ENCODE peak calls at places on chromosomes 11 and 22, in ten cellular contexts. V, N, S, H, D, X, A, I, U and J are unnamed samples.

GRCh38 chr11:13227676-13228255 is 49.8 kb upstream of the BMAL1 start:
- DNase-seq in V (no peak), N (no peak), S (no peak), H (no peak), D (no peak), X (no peak), A (no peak), I (no peak), U (no peak), J (no peak)

GRCh38 chr11:34161812-34162506 is 56.5 kb downstream of the NAT10 start:
- DNase-seq in V (peak; percentile 25), N (no peak), S (no peak), H (no peak), D (peak; percentile 19), X (no peak), A (no peak), I (no peak), U (no peak), J (no peak)

GRCh38 chr22:40241200-40241763 is 63.6 kb downstream of the TNRC6B start:
- DNase-seq in V (no peak), N (no peak), S (no peak), H (no peak), D (no peak), X (no peak), A (no peak), I (no peak), U (no peak), J (no peak)

GRCh38 chr11:88421530-88421929 is 84.0 kb upstream of the CTSC start:
- DNase-seq in V (peak; percentile 37), N (no peak), S (no peak), H (no peak), D (no peak), X (no peak), A (no peak), I (no peak), U (peak; percentile 91), J (peak; percentile 16)

GRCh38 chr11:112322173-112322813 is 61.6 kb upstream of the PLET1 start:
- DNase-seq in V (no peak), N (no peak), S (no peak), H (no peak), D (no peak), X (no peak), A (no peak), I (no peak), U (no peak), J (no peak)

GRCh38 chr22:50267591-50268390 is 2.4 kb downstream of the MAPK11 start:
- DNase-seq in V (no peak), N (no peak), S (peak; percentile 75), H (no peak), D (peak; percentile 21), X (peak; percentile 83), A (peak; percentile 59), I (no peak), U (no peak), J (peak; percentile 86)

GRCh38 chr11:1845095-1845429 is 6.3 kb downstream of the TNNI2 start:
- DNase-seq in V (no peak), N (no peak), S (no peak), H (no peak), D (no peak), X (no peak), A (no peak), I (no peak), U (no peak), J (no peak)

GRCh38 chr11:534197-534591 is 1.2 kb downstream of the HRAS start:
- DNase-seq in V (no peak), N (no peak), S (peak; percentile 20), H (no peak), D (no peak), X (no peak), A (no peak), I (no peak), U (no peak), J (no peak)

GRCh38 chr11:18692941-18693760 is 5.4 kb upstream of the TMEM86A start:
- DNase-seq in V (no peak), N (no peak), S (no peak), H (no peak), D (no peak), X (no peak), A (no peak), I (no peak), U (no peak), J (no peak)

GRCh38 chr22:31987180-31987579 is 42.8 kb downstream of the YWHAH start:
- DNase-seq in V (no peak), N (no peak), S (no peak), H (no peak), D (no peak), X (no peak), A (no peak), I (no peak), U (no peak), J (no peak)

GRCh38 chr11:72589802-72590761 is 84.1 kb downstream of the PDE2A start:
- DNase-seq in V (peak; percentile 21), N (no peak), S (peak; percentile 57), H (no peak), D (no peak), X (no peak), A (peak; percentile 25), I (no peak), U (peak; percentile 50), J (peak; percentile 93)

GRCh38 chr11:70517996-70518907 is 119.9 kb downstream of the CTTN start:
- DNase-seq in V (no peak), N (no peak), S (no peak), H (no peak), D (no peak), X (no peak), A (no peak), I (peak; percentile 32), U (no peak), J (no peak)

GRCh38 chr11:70036971-70037882 is 40.9 kb upstream of the ANO1 start:
- DNase-seq in V (no peak), N (no peak), S (no peak), H (no peak), D (no peak), X (no peak), A (no peak), I (no peak), U (peak; percentile 91), J (no peak)

GRCh38 chr22:17706451-17706900 is 67.8 kb downstream of the BID start:
- DNase-seq in V (peak; percentile 34), N (peak; percentile 87), S (no peak), H (peak; percentile 7), D (no peak), X (peak; percentile 35), A (no peak), I (peak; percentile 83), U (peak; percentile 65), J (peak; percentile 59)

GRCh38 chr22:23751441-23751996 is 607 bp upstream of the ZNF70 start:
- DNase-seq in V (no peak), N (no peak), S (no peak), H (no peak), D (no peak), X (no peak), A (no peak), I (no peak), U (no peak), J (peak; percentile 84)

GRCh38 chr11:35794850-35795249 is 132.3 kb downstream of the TRIM44 start:
- DNase-seq in V (no peak), N (no peak), S (no peak), H (no peak), D (no peak), X (no peak), A (no peak), I (no peak), U (no peak), J (no peak)